ENCODE peak calls at places on chromosomes 12 and 14, in seven cellular contexts. X is A549, F is HCT116, Q is ovary, R is neuronal stem cell, W is DND-41, S is left ventricle myocardium inferior. M is an unnamed sample.

GRCh38 chr14:71883094-71883493 is 49.1 kb upstream of the RGS6 start:
- DNase-seq in X (no peak), F (no peak), Q (no peak), R (no peak), W (no peak), S (no peak), M (no peak)

GRCh38 chr14:41280745-41281144 is 325.9 kb upstream of the LRFN5 start:
- DNase-seq in X (no peak), F (no peak), Q (no peak), R (no peak), W (no peak), S (no peak), M (no peak)

GRCh38 chr14:50766338-50766886 is 64.5 kb downstream of the NIN start:
- DNase-seq in X (no peak), F (no peak), Q (no peak), R (no peak), W (no peak), S (no peak), M (no peak)

GRCh38 chr14:32594766-32595165 is 265.7 kb downstream of the AKAP6 start:
- DNase-seq in X (no peak), F (no peak), Q (no peak), R (no peak), W (no peak), S (no peak), M (no peak)

GRCh38 chr14:36663404-36664321 is 2.0 kb downstream of the PAX9 start:
- DNase-seq in X (no peak), F (no peak), Q (no peak), R (no peak), W (no peak), S (no peak), M (no peak)

GRCh38 chr12:109951751-109952150 is 44.4 kb downstream of the GIT2 start:
- DNase-seq in X (no peak), F (peak; percentile 69), Q (peak; percentile 52), R (no peak), W (no peak), S (peak; percentile 60), M (no peak)

GRCh38 chr14:106737025-106737424 is 1210.6 kb downstream of the TMEM121 start:
- DNase-seq in X (no peak), F (no peak), Q (no peak), R (no peak), W (no peak), S (no peak), M (peak; percentile 45)

GRCh38 chr14:72903707-72904106 is 9.8 kb upstream of the DPF3 start:
- DNase-seq in X (no peak), F (no peak), Q (no peak), R (no peak), W (no peak), S (no peak), M (no peak)

GRCh38 chr14:56809262-56810215 is 740 bp downstream of the OTX2 start:
- DNase-seq in X (no peak), F (no peak), Q (no peak), R (no peak), W (no peak), S (no peak), M (no peak)

GRCh38 chr12:59121466-59121865 is 201.2 kb upstream of the LRIG3 start:
- DNase-seq in X (no peak), F (no peak), Q (no peak), R (no peak), W (no peak), S (no peak), M (no peak)

GRCh38 chr14:103702497-103703432 is 12.5 kb downstream of the XRCC3 start:
- DNase-seq in X (no peak), F (no peak), Q (no peak), R (no peak), W (no peak), S (no peak), M (no peak)

GRCh38 chr12:103965590-103966407 is at the start of gene TDG:
- DNase-seq in X (peak; percentile 95), F (peak; percentile 98), Q (peak; percentile 97), R (peak; percentile 95), W (peak; percentile 99), S (peak; percentile 97), M (peak; percentile 96)

GRCh38 chr14:61334197-61334701 is 12.9 kb downstream of the PRKCH start:
- DNase-seq in X (no peak), F (no peak), Q (no peak), R (no peak), W (no peak), S (no peak), M (no peak)

GRCh38 chr14:23349156-23349845 is 3.4 kb downstream of the SLC22A17 start:
- DNase-seq in X (no peak), F (no peak), Q (no peak), R (no peak), W (no peak), S (no peak), M (no peak)

GRCh38 chr12:154058-154457 is 59.9 kb downstream of the SLC6A12 start:
- DNase-seq in X (no peak), F (no peak), Q (no peak), R (no peak), W (no peak), S (no peak), M (no peak)

GRCh38 chr14:95948608-95949007 is 72.0 kb downstream of the TUNAR start:
- DNase-seq in X (no peak), F (no peak), Q (no peak), R (peak; percentile 74), W (no peak), S (no peak), M (no peak)

GRCh38 chr14:34169561-34169960 is 218.7 kb upstream of the EGLN3 start:
- DNase-seq in X (no peak), F (no peak), Q (no peak), R (no peak), W (no peak), S (no peak), M (no peak)

GRCh38 chr14:94036328-94037167 is 10.4 kb downstream of the OTUB2 start:
- DNase-seq in X (peak; percentile 76), F (peak; percentile 64), Q (peak; percentile 67), R (peak; percentile 44), W (peak; percentile 73), S (peak; percentile 72), M (peak; percentile 63)

GRCh38 chr14:41605550-41606248 is 977 bp upstream of the LRFN5 start:
- DNase-seq in X (no peak), F (no peak), Q (peak; percentile 36), R (peak; percentile 62), W (no peak), S (no peak), M (no peak)

GRCh38 chr12:101637936-101638335 is 43.2 kb downstream of the MYBPC1 start:
- DNase-seq in X (no peak), F (no peak), Q (no peak), R (no peak), W (no peak), S (no peak), M (no peak)

GRCh38 chr12:45583011-45583657 is 146.4 kb upstream of the ARID2 start:
- DNase-seq in X (no peak), F (no peak), Q (no peak), R (no peak), W (no peak), S (no peak), M (no peak)

GRCh38 chr12:105721051-105721825 is 390.7 kb downstream of the C12orf75 start:
- DNase-seq in X (no peak), F (no peak), Q (no peak), R (no peak), W (peak; percentile 45), S (no peak), M (no peak)

GRCh38 chr14:73472182-73473114 is 14.1 kb upstream of the NUMB start:
- DNase-seq in X (peak; percentile 52), F (peak; percentile 60), Q (no peak), R (peak; percentile 33), W (peak; percentile 26), S (no peak), M (peak; percentile 40)

GRCh38 chr12:15772405-15773018 is 16.7 kb downstream of the EPS8 start:
- DNase-seq in X (no peak), F (no peak), Q (no peak), R (no peak), W (no peak), S (no peak), M (peak; percentile 7)

GRCh38 chr12:79883216-79883615 is 51.7 kb downstream of the PPP1R12A start:
- DNase-seq in X (no peak), F (no peak), Q (no peak), R (no peak), W (no peak), S (no peak), M (no peak)

GRCh38 chr14:36659822-36660735 is 1.6 kb upstream of the PAX9 start:
- DNase-seq in X (no peak), F (no peak), Q (no peak), R (no peak), W (no peak), S (no peak), M (no peak)

GRCh38 chr12:104578453-104578852 is 121.7 kb downstream of the CHST11 start:
- DNase-seq in X (peak; percentile 55), F (no peak), Q (no peak), R (no peak), W (no peak), S (no peak), M (no peak)

DNA sequence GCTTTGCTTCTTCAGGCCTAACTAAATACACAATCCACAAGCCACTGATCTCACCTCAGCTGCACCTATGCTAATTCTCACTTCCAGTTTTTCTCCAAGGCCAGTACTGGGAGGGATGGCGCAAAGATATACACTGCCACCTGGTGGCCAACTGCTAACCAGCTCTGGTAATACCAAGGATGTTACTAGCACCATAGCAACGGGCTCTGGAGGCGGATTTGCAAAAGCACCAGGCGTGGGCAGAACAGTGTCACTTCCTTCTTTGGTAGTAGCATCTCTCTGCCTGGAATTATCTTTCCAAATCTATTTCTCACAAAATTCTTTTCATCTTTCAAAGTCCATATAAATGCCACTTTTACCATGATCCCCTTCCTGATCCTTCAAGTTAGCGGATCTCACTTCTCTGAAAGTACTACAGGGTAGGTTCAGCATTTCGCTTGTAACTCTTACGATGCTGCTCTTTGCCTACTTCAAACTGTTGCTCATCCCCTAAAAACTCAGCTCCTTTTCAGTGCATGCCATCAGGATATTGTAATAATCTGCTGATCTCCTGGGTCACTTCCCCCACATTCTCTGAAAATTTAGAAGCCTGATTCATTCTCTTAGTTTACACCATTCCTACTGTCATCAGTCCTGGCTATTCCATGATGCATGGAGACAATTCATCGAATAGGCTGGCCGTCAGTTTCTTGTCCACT is 37.1 kb upstream of the FOXJ2 start:
- DNase-seq in X (peak; percentile 52), F (peak; percentile 64), Q (peak; percentile 71), R (peak; percentile 49), W (peak; percentile 82), S (peak; percentile 69), M (peak; percentile 65)
- H3K4me3 ChIP-seq in X (no peak overlapping the region), F (no peak overlapping the region), Q (no peak overlapping the region), R (no peak overlapping the region), W (no peak overlapping the region), S (no peak overlapping the region), M (no peak overlapping the region)

GRCh38 chr14:75003250-75004027 is 718 bp downstream of the EIF2B2 start:
- DNase-seq in X (no peak), F (no peak), Q (no peak), R (no peak), W (no peak), S (no peak), M (no peak)
- H3K27ac ChIP-seq in X (peak overlapping the region; percentile 90), F (peak overlapping the region; percentile 49), Q (no peak overlapping the region), R (no peak overlapping the region), W (peak overlapping the region; percentile 87), S (peak overlapping the region; percentile 88), M (peak overlapping the region; percentile 90)

GRCh38 chr12:114404451-114405198 is 1.3 kb downstream of the TBX5 start:
- DNase-seq in X (no peak), F (no peak), Q (no peak), R (peak; percentile 52), W (no peak), S (no peak), M (no peak)
- H3K9me3 ChIP-seq in X (no peaks in the 10 kb centered on the region), F (no peaks in the 10 kb centered on the region), Q (no peaks in the 10 kb centered on the region), R (no peaks in the 10 kb centered on the region), W (no peaks in the 10 kb centered on the region), S (no peaks in the 10 kb centered on the region), M (no peaks in the 10 kb centered on the region)

GRCh38 chr12:114671664-114672476 is 12.1 kb downstream of the TBX3 start:
- DNase-seq in X (no peak), F (no peak), Q (no peak), R (peak; percentile 45), W (no peak), S (no peak), M (no peak)
- H3K4me3 ChIP-seq in X (no peak overlapping the region), F (no peak overlapping the region), Q (peak overlapping the region; percentile 29), R (no peak overlapping the region), W (no peak overlapping the region), S (peak overlapping the region; percentile 51), M (no peak overlapping the region)

M was measured in CD8-positive, alpha-beta memory T cell.